ENCODE peak calls at places on chromosome X, in five cellular contexts. One of them, this sample, is unnamed.

GRCh38 chrX:41386222-41386990 is 52.4 kb downstream of the DDX3X start:
- DNase-seq in IMR-90: peak
- DNase-seq in AG09319: no peak
- DNase-seq in activated CD8-positive, alpha-beta memory T cell treated with anti-CD3 and anti-CD28 coated beads, Interleukin-2, amount 50 U/mL, for 48 hours: no peak
- DNase-seq in activated CD4-positive, alpha-beta T cell treated with anti-CD3 and anti-CD28 coated beads for 48 hours: peak
- DNase-seq in this sample: no peak

GRCh38 chrX:45506149-45506768 is 305.6 kb upstream of the DIPK2B start:
- DNase-seq in AG09319: no peak
- DNase-seq in activated CD4-positive, alpha-beta T cell treated with anti-CD3 and anti-CD28 coated beads for 48 hours: no peak
- DNase-seq in activated CD8-positive, alpha-beta memory T cell treated with anti-CD3 and anti-CD28 coated beads, Interleukin-2, amount 50 U/mL, for 48 hours: no peak
- DNase-seq in IMR-90: no peak
- DNase-seq in this sample: no peak

GRCh38 chrX:46737041-46737440 is 21.9 kb downstream of the SLC9A7 start:
- DNase-seq in AG09319: no peak
- DNase-seq in activated CD4-positive, alpha-beta T cell treated with anti-CD3 and anti-CD28 coated beads for 48 hours: no peak
- DNase-seq in IMR-90: no peak
- DNase-seq in activated CD8-positive, alpha-beta memory T cell treated with anti-CD3 and anti-CD28 coated beads, Interleukin-2, amount 50 U/mL, for 48 hours: no peak
- DNase-seq in this sample: no peak

GRCh38 chrX:47497274-47497673 is 14.3 kb upstream of the ZNF41 start:
- DNase-seq in IMR-90: peak
- DNase-seq in activated CD4-positive, alpha-beta T cell treated with anti-CD3 and anti-CD28 coated beads for 48 hours: no peak
- DNase-seq in activated CD8-positive, alpha-beta memory T cell treated with anti-CD3 and anti-CD28 coated beads, Interleukin-2, amount 50 U/mL, for 48 hours: no peak
- DNase-seq in AG09319: no peak
- DNase-seq in this sample: no peak

GRCh38 chrX:127596882-127597281 is 455.3 kb downstream of the ACTRT1 start:
- DNase-seq in activated CD4-positive, alpha-beta T cell treated with anti-CD3 and anti-CD28 coated beads for 48 hours: no peak
- DNase-seq in IMR-90: no peak
- DNase-seq in activated CD8-positive, alpha-beta memory T cell treated with anti-CD3 and anti-CD28 coated beads, Interleukin-2, amount 50 U/mL, for 48 hours: no peak
- DNase-seq in AG09319: no peak
- DNase-seq in this sample: no peak

GRCh38 chrX:119389854-119390501 is 9.2 kb upstream of the SLC25A43 start:
- DNase-seq in activated CD4-positive, alpha-beta T cell treated with anti-CD3 and anti-CD28 coated beads for 48 hours: no peak
- DNase-seq in activated CD8-positive, alpha-beta memory T cell treated with anti-CD3 and anti-CD28 coated beads, Interleukin-2, amount 50 U/mL, for 48 hours: no peak
- DNase-seq in AG09319: no peak
- DNase-seq in IMR-90: no peak
- DNase-seq in this sample: no peak

GRCh38 chrX:114800719-114801118 is 216.7 kb downstream of the IL13RA2 start:
- DNase-seq in activated CD8-positive, alpha-beta memory T cell treated with anti-CD3 and anti-CD28 coated beads, Interleukin-2, amount 50 U/mL, for 48 hours: no peak
- DNase-seq in activated CD4-positive, alpha-beta T cell treated with anti-CD3 and anti-CD28 coated beads for 48 hours: no peak
- DNase-seq in AG09319: peak
- DNase-seq in IMR-90: peak
- DNase-seq in this sample: no peak

GRCh38 chrX:145405012-145405411 is 157.7 kb downstream of the SPANXN1 start:
- DNase-seq in activated CD4-positive, alpha-beta T cell treated with anti-CD3 and anti-CD28 coated beads for 48 hours: no peak
- DNase-seq in IMR-90: peak
- DNase-seq in activated CD8-positive, alpha-beta memory T cell treated with anti-CD3 and anti-CD28 coated beads, Interleukin-2, amount 50 U/mL, for 48 hours: no peak
- DNase-seq in AG09319: no peak
- DNase-seq in this sample: peak

GRCh38 chrX:109294097-109294815 is 187.6 kb downstream of the GUCY2F start:
- DNase-seq in activated CD8-positive, alpha-beta memory T cell treated with anti-CD3 and anti-CD28 coated beads, Interleukin-2, amount 50 U/mL, for 48 hours: no peak
- DNase-seq in AG09319: no peak
- DNase-seq in IMR-90: no peak
- DNase-seq in activated CD4-positive, alpha-beta T cell treated with anti-CD3 and anti-CD28 coated beads for 48 hours: no peak
- DNase-seq in this sample: no peak

GRCh38 chrX:10198254-10198653 is 41.5 kb downstream of the CLCN4 start:
- DNase-seq in activated CD8-positive, alpha-beta memory T cell treated with anti-CD3 and anti-CD28 coated beads, Interleukin-2, amount 50 U/mL, for 48 hours: no peak
- DNase-seq in activated CD4-positive, alpha-beta T cell treated with anti-CD3 and anti-CD28 coated beads for 48 hours: no peak
- DNase-seq in IMR-90: peak
- DNase-seq in AG09319: no peak
- DNase-seq in this sample: peak

GRCh38 chrX:74133156-74133796 is 170.7 kb upstream of the ZCCHC13 start:
- DNase-seq in AG09319: peak
- DNase-seq in IMR-90: peak
- DNase-seq in activated CD8-positive, alpha-beta memory T cell treated with anti-CD3 and anti-CD28 coated beads, Interleukin-2, amount 50 U/mL, for 48 hours: no peak
- DNase-seq in activated CD4-positive, alpha-beta T cell treated with anti-CD3 and anti-CD28 coated beads for 48 hours: no peak
- DNase-seq in this sample: peak

GRCh38 chrX:16312761-16313623 is 145.7 kb downstream of the MAGEB17 start:
- DNase-seq in AG09319: no peak
- DNase-seq in IMR-90: no peak
- DNase-seq in activated CD4-positive, alpha-beta T cell treated with anti-CD3 and anti-CD28 coated beads for 48 hours: no peak
- DNase-seq in activated CD8-positive, alpha-beta memory T cell treated with anti-CD3 and anti-CD28 coated beads, Interleukin-2, amount 50 U/mL, for 48 hours: no peak
- DNase-seq in this sample: no peak